ENCODE peak calls at places on chromosome 5, in eight cellular contexts. R is uterus, E is body of pancreas, C is sigmoid colon, X is HCT116, B is IMR-90, J is breast epithelium, T is ovary. H is an unnamed sample.

GRCh38 chr5:94188725-94189124 is 429.7 kb downstream of the KIAA0825 start:
- DNase-seq in R (no peak), B (no peak), C (no peak), E (no peak), J (no peak), X (no peak), T (no peak), H (no peak)

GRCh38 chr5:39941436-39941835 is 516.7 kb upstream of the DAB2 start:
- DNase-seq in R (no peak), C (no peak), E (no peak), B (no peak), T (no peak), X (no peak), J (no peak), H (no peak)

GRCh38 chr5:156096259-156096658 is 230.7 kb upstream of the SGCD start:
- DNase-seq in T (no peak), J (no peak), B (peak), X (no peak), E (no peak), R (no peak), C (no peak), H (no peak)

GRCh38 chr5:133398646-133399081 is 213.7 kb downstream of the FSTL4 start:
- DNase-seq in T (no peak), J (no peak), R (no peak), B (no peak), C (no peak), E (no peak), X (no peak), H (no peak)

GRCh38 chr5:77087484-77088291 is 603 bp upstream of the ZBED3 start:
- DNase-seq in R (no peak), X (no peak), T (peak), J (no peak), C (no peak), E (peak), B (peak), H (no peak)

GRCh38 chr5:135207866-135208265 is 173.8 kb upstream of the PITX1 start:
- DNase-seq in J (no peak), X (no peak), B (no peak), T (no peak), E (no peak), C (no peak), R (no peak), H (no peak)

GRCh38 chr5:56070795-56071539 is 76.2 kb upstream of the IL6ST start:
- DNase-seq in E (no peak), J (no peak), X (no peak), R (no peak), T (no peak), C (no peak), B (no peak), H (no peak)

GRCh38 chr5:111146053-111146452 is 53.9 kb downstream of the WDR36 start:
- DNase-seq in T (no peak), B (no peak), R (no peak), C (no peak), E (no peak), X (no peak), J (no peak), H (no peak)

GRCh38 chr5:35956429-35956828 is 18.0 kb upstream of the CAPSL start:
- DNase-seq in T (no peak), J (no peak), B (no peak), E (no peak), C (no peak), X (no peak), R (no peak), H (no peak)

GRCh38 chr5:109917966-109918365 is 228.2 kb downstream of the MAN2A1 start:
- DNase-seq in T (no peak), C (no peak), J (no peak), B (no peak), R (no peak), X (no peak), E (no peak), H (no peak)

GRCh38 chr5:111512026-111512405 is 319 bp downstream of the STARD4 start:
- DNase-seq in T (peak), E (no peak), X (no peak), B (peak), C (peak), R (no peak), J (peak), H (no peak)

GRCh38 chr5:96952118-96952750 is 16.4 kb downstream of the LNPEP start:
- DNase-seq in C (no peak), R (no peak), X (no peak), T (no peak), E (no peak), B (no peak), J (no peak), H (no peak)

GRCh38 chr5:116672203-116672602 is 97.6 kb upstream of the SEMA6A start:
- DNase-seq in R (no peak), J (no peak), C (no peak), B (no peak), X (no peak), E (no peak), T (no peak), H (no peak)

GRCh38 chr5:144307726-144308125 is 137.1 kb downstream of the KCTD16 start:
- DNase-seq in E (peak), R (no peak), T (no peak), X (no peak), C (no peak), B (no peak), J (no peak), H (no peak)

GRCh38 chr5:108216890-108217289 is 165.0 kb downstream of the FBXL17 start:
- DNase-seq in T (no peak), R (no peak), X (peak), E (no peak), C (no peak), B (peak), J (no peak), H (no peak)

GRCh38 chr5:74639538-74640449 is 734 bp downstream of the ENC1 start:
- DNase-seq in T (peak), X (no peak), J (peak), B (peak), E (peak), C (peak), R (no peak), H (no peak)

GRCh38 chr5:26388946-26389345 is 649.4 kb downstream of the CDH9 start:
- DNase-seq in X (no peak), E (no peak), B (no peak), T (no peak), J (no peak), C (no peak), R (no peak), H (no peak)

GRCh38 chr5:157245477-157245876 is 20.4 kb upstream of the CYFIP2 start:
- DNase-seq in E (no peak), R (no peak), T (no peak), C (no peak), X (no peak), B (no peak), J (no peak), H (no peak)

GRCh38 chr5:195401-196160 is 4.3 kb downstream of the LRRC14B start:
- DNase-seq in R (no peak), T (peak), J (no peak), B (no peak), E (no peak), C (peak), X (no peak), H (no peak)

GRCh38 chr5:146653560-146653959 is 137.6 kb upstream of the GPR151 start:
- DNase-seq in C (no peak), T (no peak), B (no peak), E (no peak), X (no peak), R (no peak), J (no peak), H (no peak)

GRCh38 chr5:150155258-150156032 is at the start of gene PDGFRB:
- DNase-seq in R (peak), J (peak), B (peak), E (peak), T (peak), C (peak), X (no peak), H (no peak)

GRCh38 chr5:134022333-134022732 is 17.6 kb upstream of the VDAC1 start:
- DNase-seq in J (no peak), E (no peak), X (no peak), R (no peak), C (no peak), T (no peak), B (no peak), H (no peak)

GRCh38 chr5:159515909-159516415 is 185.7 kb upstream of the IL12B start:
- DNase-seq in J (peak), C (no peak), B (peak), T (peak), E (peak), X (peak), R (peak), H (no peak)

GRCh38 chr5:157511656-157512644 is 51.9 kb downstream of the NIPAL4 start:
- DNase-seq in J (peak), R (peak), E (peak), B (peak), T (peak), C (peak), X (peak), H (peak)

GRCh38 chr5:180801596-180802324 is 846 bp downstream of the MGAT1 start:
- DNase-seq in B (no peak), E (no peak), X (no peak), T (no peak), R (no peak), J (no peak), C (peak), H (no peak)

GRCh38 chr5:36875789-36876388 is 680 bp upstream of the NIPBL start:
- DNase-seq in T (peak), C (peak), B (peak), E (peak), R (peak), J (peak), X (peak), H (peak)

GRCh38 chr5:170861295-170861854 is 443 bp upstream of the RANBP17 start:
- DNase-seq in B (no peak), T (no peak), R (no peak), X (no peak), J (no peak), C (no peak), E (peak), H (no peak)
- H3K4me3 ChIP-seq in B (no peak), T (no peak), R (peak), X (peak), J (peak), C (peak), E (peak), H (no peak)

DNA sequence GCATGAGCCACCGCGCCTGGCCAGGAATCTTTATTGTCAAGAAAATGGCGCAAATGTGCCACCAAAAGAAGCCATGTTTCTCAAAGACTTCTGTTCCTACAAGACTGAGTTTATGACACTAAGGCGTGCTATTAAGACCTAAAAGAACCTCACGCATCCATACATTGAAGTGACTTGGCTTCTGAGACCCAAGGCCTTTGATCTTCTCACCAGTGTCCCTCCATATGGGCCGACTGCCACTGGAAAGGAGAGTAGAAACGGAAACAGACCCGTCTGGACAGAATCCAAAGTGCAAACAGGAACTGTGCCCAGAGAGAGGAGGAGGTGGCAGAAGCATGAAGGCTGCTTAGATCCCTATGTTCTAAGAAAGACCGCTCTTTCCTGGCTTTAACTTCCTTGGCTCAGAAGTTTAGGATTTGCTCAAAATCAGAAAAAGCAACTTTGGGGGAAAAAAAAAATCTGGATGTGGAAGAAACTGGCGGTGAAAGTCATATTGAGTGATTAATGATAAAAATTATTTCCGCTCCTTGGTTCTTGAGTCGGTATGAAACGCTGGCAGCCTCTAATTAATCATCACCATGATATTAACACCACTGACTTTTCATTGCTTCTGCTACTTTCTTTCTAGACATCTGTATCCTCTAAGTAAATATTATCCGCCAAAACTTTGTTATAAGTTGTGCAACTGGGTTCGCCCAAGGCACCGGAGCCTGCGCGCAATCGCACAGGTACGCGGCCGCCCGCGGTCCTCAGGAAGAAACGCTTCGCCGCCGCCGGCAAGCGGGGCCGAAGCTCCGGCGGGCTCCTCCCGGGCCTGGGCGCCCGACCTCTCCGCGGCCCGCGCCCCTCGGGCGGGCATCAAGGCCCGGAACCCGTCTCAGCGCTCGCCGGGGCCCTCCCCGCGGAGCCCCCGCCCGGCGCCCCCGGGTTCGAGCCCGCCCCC is 730 bp downstream of the DAP start:
- DNase-seq in T (peak), E (peak), B (peak), C (peak), X (peak), R (peak), J (peak), H (no peak)
- TF ChIP-seq POLR2A in T (no peak), E (peak), B (no peak), C (no peak), X (no peak), R (no peak), J (no peak), H (no peak)

DNA sequence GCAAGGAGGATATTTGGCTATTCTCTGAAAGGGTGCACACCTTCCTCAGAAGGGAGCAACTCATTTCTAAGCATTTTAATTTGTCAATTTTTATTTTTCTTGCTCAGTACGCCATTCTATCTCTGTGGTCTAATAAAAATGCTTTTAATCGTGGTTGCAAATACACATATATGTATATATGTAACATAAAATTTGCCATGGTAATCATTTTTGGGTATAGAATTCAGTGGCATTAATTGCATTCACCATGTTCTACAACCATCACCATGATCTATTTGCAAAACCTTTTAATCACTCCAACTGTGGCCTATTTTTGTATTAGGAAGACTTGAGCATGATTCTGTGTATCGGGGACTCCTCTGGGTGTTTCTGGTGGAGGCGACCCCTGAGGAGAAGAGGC is 187.0 kb downstream of the TENT4A start:
- DNase-seq in J (no peak), T (no peak), R (no peak), E (no peak), B (no peak), C (no peak), X (no peak), H (no peak)
- H3K27ac ChIP-seq in J (no peak), T (no peak), R (no peak), E (peak), B (no peak), C (peak), X (no peak), H (no peak)

GRCh38 chr5:139787257-139787567 is 8.4 kb upstream of the PSD2 start:
- DNase-seq in X (no peak), E (no peak), J (no peak), B (no peak), T (no peak), C (no peak), R (no peak), H (no peak)
- H3K4me3 ChIP-seq in X (no peak), E (no peak), J (no peak), B (no peak), T (no peak), C (peak), R (peak), H (peak)

H was measured in esophagus squamous epithelium.